ENCODE peak calls at places on chromosomes 7 and 10, in six cellular contexts. V is A549, E is left ventricle myocardium inferior, N is esophagus muscularis mucosa, J is IMR-90, H is GM23338. X is an unnamed sample.

GRCh38 chr7:129713544-129713943 is 102.0 kb downstream of the NRF1 start:
- DNase-seq in J (no peak), N (no peak), V (no peak), E (no peak), H (no peak), X (no peak)

GRCh38 chr10:13053794-13054462 is 46.0 kb upstream of the OPTN start:
- DNase-seq in N (no peak), H (peak; percentile 46), J (no peak), V (no peak), E (no peak), X (no peak)

GRCh38 chr10:92517034-92517655 is 56.7 kb downstream of the IDE start:
- DNase-seq in J (peak; percentile 80), V (peak; percentile 78), H (peak; percentile 90), N (no peak), E (no peak), X (peak; percentile 65)

GRCh38 chr10:2282194-2282593 is 544.9 kb upstream of the ADARB2 start:
- DNase-seq in N (no peak), E (no peak), H (peak; percentile 11), V (no peak), J (no peak), X (no peak)

GRCh38 chr7:158286210-158286609 is 301.4 kb downstream of the PTPRN2 start:
- DNase-seq in N (no peak), J (no peak), H (no peak), E (no peak), V (no peak), X (no peak)

GRCh38 chr10:124324451-124324850 is 94.3 kb downstream of the OAT start:
- DNase-seq in V (no peak), N (no peak), E (no peak), J (no peak), H (no peak), X (no peak)

GRCh38 chr7:134685250-134685649 is 38.6 kb downstream of the BPGM start:
- DNase-seq in E (no peak), J (peak; percentile 44), H (no peak), N (no peak), V (no peak), X (no peak)

GRCh38 chr10:29714096-29714874 is 79.5 kb upstream of the SVIL start:
- DNase-seq in H (no peak), N (no peak), V (peak; percentile 79), E (no peak), J (peak; percentile 93), X (peak; percentile 90)

GRCh38 chr10:30816812-30817193 is 187.2 kb upstream of the LYZL2 start:
- DNase-seq in E (no peak), J (no peak), H (no peak), V (no peak), N (no peak), X (no peak)

GRCh38 chr7:42624471-42624870 is 287.4 kb downstream of the C7orf25 start:
- DNase-seq in J (no peak), V (no peak), E (no peak), H (no peak), N (no peak), X (peak; percentile 28)

GRCh38 chr10:26215923-26216576 is 524 bp upstream of the GAD2 start:
- DNase-seq in E (no peak), J (no peak), N (peak; percentile 90), V (no peak), H (peak; percentile 82), X (no peak)

GRCh38 chr7:138243430-138243829 is 167.2 kb downstream of the AKR1D1 start:
- DNase-seq in E (peak; percentile 16), V (peak; percentile 13), N (no peak), J (no peak), H (peak; percentile 98), X (no peak)

GRCh38 chr7:90446137-90446899 is 23.1 kb upstream of the PTTG1IP2 start:
- DNase-seq in J (no peak), V (no peak), N (no peak), H (no peak), E (no peak), X (no peak)

GRCh38 chr10:84076540-84077195 is 62.6 kb upstream of the GHITM start:
- DNase-seq in E (no peak), H (peak; percentile 68), N (peak; percentile 84), V (peak; percentile 7), J (peak; percentile 18), X (peak; percentile 8)

GRCh38 chr10:116511365-116511764 is 34.4 kb upstream of the PNLIP start:
- DNase-seq in H (peak; percentile 44), V (no peak), N (peak; percentile 64), J (no peak), E (no peak), X (no peak)

GRCh38 chr7:75842836-75843446 is 29.3 kb upstream of the CCL24 start:
- DNase-seq in J (peak; percentile 93), H (no peak), E (no peak), N (no peak), V (peak; percentile 72), X (peak; percentile 85)

GRCh38 chr10:79066460-79067240 is 2.1 kb upstream of the ZMIZ1 start:
- DNase-seq in J (peak; percentile 35), E (no peak), V (peak; percentile 76), H (peak; percentile 53), N (no peak), X (no peak)

GRCh38 chr10:119242191-119242590 is 34.8 kb downstream of the GRK5 start:
- DNase-seq in N (no peak), H (no peak), E (no peak), J (no peak), V (no peak), X (no peak)

GRCh38 chr7:87435546-87435945 is 39.9 kb downstream of the ABCB4 start:
- DNase-seq in J (peak; percentile 13), N (no peak), E (no peak), V (no peak), H (no peak), X (no peak)

GRCh38 chr10:86162696-86163400 is 203.7 kb downstream of the GRID1 start:
- DNase-seq in E (no peak), N (no peak), V (no peak), H (no peak), J (no peak), X (no peak)

DNA sequence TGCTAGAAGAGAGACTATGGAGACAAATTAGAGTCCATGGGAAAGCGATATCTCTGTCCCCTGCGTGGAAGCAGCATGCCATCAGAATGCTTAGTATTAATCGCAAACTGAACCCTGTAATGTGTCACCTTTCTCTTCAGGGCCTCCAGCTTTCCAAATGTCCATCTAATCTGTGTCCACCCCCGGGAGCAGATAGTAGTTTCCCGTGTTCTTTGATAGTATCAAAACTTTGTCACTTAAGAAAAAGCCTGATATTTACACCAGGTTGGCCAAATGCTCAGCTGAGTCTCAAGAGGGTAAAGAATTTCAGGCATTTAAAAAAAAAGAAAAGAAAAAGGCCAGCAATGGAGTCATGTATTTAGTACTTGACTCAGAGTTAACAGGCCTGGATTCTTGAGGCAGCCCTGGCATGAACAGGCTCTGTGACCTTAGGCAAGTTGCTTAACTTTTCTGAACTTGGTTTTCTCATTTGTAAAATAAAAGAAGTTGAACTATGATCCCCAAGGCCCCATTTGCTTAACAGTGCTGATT is 10.4 kb upstream of the GSAP start:
- DNase-seq in V (no peak), E (no peak), H (peak; percentile 65), N (no peak), J (peak; percentile 63), X (no peak)
- H3K4me3 ChIP-seq in V (peak overlapping the region; percentile 16), E (peak overlapping the region; percentile 42), H (peak overlapping the region; percentile 0), N (no peak overlapping the region), J (peak overlapping the region; percentile 38), X (no peak overlapping the region)

GRCh38 chr10:59323036-59323459 is 39.3 kb downstream of the FAM13C start:
- DNase-seq in E (no peak), N (no peak), J (peak; percentile 16), V (no peak), H (no peak), X (no peak)

GRCh38 chr10:59317066-59317465 is 45.3 kb downstream of the FAM13C start:
- DNase-seq in E (no peak), N (no peak), V (no peak), J (no peak), H (no peak), X (no peak)

GRCh38 chr10:59320370-59320769 is 42.0 kb downstream of the FAM13C start:
- DNase-seq in N (no peak), V (no peak), H (no peak), J (no peak), E (no peak), X (no peak)

GRCh38 chr10:59322131-59322530 is 40.2 kb downstream of the FAM13C start:
- DNase-seq in J (no peak), V (no peak), E (no peak), N (no peak), H (no peak), X (no peak)

DNA sequence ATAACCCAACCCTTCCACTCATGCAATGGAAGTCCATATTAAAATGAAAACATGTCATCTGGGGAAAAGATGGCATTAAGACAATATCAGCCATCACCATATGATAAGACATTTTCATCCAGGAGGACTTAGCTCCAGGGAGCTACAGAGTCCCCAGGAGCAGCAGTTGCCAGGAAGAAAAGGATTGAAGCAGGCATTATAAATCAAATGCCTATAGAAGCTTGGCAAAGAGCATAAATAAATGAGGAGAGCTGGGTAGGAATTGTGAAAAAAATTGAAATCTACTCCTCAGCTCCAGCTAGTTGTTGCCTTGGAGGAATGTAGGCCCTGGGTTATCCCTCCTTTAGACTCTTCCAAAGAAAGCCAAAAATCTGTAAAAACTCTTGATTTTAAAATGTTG is 42.5 kb downstream of the FAM13C start:
- DNase-seq in J (no peak), E (no peak), H (peak; percentile 50), N (no peak), V (no peak), X (no peak)
- TF ChIP-seq CTCF in J (no peak), E (no peak), H (no peak), N (no peak), V (no peak), X (no peak)

GRCh38 chr10:89347706-89348457 is 20.1 kb downstream of the IFIT3 start:
- DNase-seq in H (no peak), V (no peak), N (no peak), E (no peak), J (no peak), X (no peak)

GRCh38 chr10:89348458-89348857 is 20.7 kb downstream of the IFIT3 start:
- DNase-seq in N (no peak), H (no peak), V (no peak), J (no peak), E (no peak), X (no peak)

GRCh38 chr10:89352039-89352597 is 24.3 kb downstream of the IFIT3 start:
- DNase-seq in J (peak; percentile 98), H (no peak), V (peak; percentile 80), E (no peak), N (no peak), X (peak; percentile 93)

GRCh38 chr10:89352802-89353201 is 25.0 kb downstream of the IFIT3 start:
- DNase-seq in H (no peak), E (no peak), V (no peak), J (no peak), N (no peak), X (no peak)

GRCh38 chr10:89351402-89352038 is 23.7 kb downstream of the IFIT3 start:
- DNase-seq in N (no peak), E (no peak), J (peak; percentile 44), V (no peak), H (no peak), X (no peak)
- H3K27ac ChIP-seq in N (peak overlapping the region; percentile 77), E (peak overlapping the region; percentile 84), J (peak overlapping the region; percentile 93), V (peak overlapping the region; percentile 75), H (peak overlapping the region; percentile 62), X (peak overlapping the region; percentile 78)

GRCh38 chr7:99141334-99141733 is 2.6 kb downstream of the SMURF1 start:
- DNase-seq in J (no peak), E (no peak), N (no peak), V (no peak), H (no peak), X (no peak)
- H3K4me3 ChIP-seq in J (peak overlapping the region; percentile 48), E (peak overlapping the region; percentile 100), N (peak overlapping the region; percentile 89), V (peak overlapping the region; percentile 96), H (peak overlapping the region; percentile 68), X (peak overlapping the region; percentile 63)

GRCh38 chr10:101229275-101230184 is at the start of gene LBX1:
- DNase-seq in E (no peak), H (peak; percentile 43), N (no peak), J (no peak), V (no peak), X (no peak)
- TF ChIP-seq CTCF in E (no peak), H (no peak), N (no peak), J (no peak), V (no peak), X (no peak)

X was measured in brain microvascular endothelial cell.